ENCODE peak calls at places on chromosomes 3 and 15, in six cellular contexts. A, F, V, Z, H and G are unnamed samples.
A peak's percentile ranks its signal among the peaks of the same experiment; 100 is the strongest.

GRCh38 chr3:133733226-133733625 is 13.0 kb upstream of the TF start:
- DNase-seq in H (no peak), Z (peak; percentile 18), A (no peak), F (no peak), V (no peak), G (no peak)

GRCh38 chr3:183381673-183382072 is 46.7 kb downstream of the MCF2L2 start:
- DNase-seq in A (no peak), H (no peak), F (no peak), V (no peak), Z (no peak), G (no peak)

GRCh38 chr3:65703026-65703425 is 335.7 kb downstream of the MAGI1 start:
- DNase-seq in H (no peak), V (no peak), F (no peak), A (no peak), Z (no peak), G (no peak)

GRCh38 chr15:52808441-52808840 is 18.3 kb upstream of the ONECUT1 start:
- DNase-seq in V (no peak), F (no peak), A (no peak), Z (no peak), H (no peak), G (no peak)

GRCh38 chr3:14925729-14926591 is 21.4 kb upstream of the NR2C2 start:
- DNase-seq in H (peak; percentile 60), A (no peak), Z (no peak), V (peak; percentile 66), F (no peak), G (no peak)

GRCh38 chr15:44532689-44533088 is 4.3 kb upstream of the EIF3J start:
- DNase-seq in F (no peak), V (no peak), H (no peak), A (no peak), Z (no peak), G (no peak)

GRCh38 chr3:396293-396692 is 199.7 kb downstream of the CHL1 start:
- DNase-seq in F (no peak), H (no peak), V (no peak), A (no peak), Z (no peak), G (no peak)

GRCh38 chr15:82832601-82833209 is 23.3 kb downstream of the WHAMM start:
- DNase-seq in V (peak; percentile 64), Z (no peak), A (no peak), H (peak; percentile 45), F (no peak), G (no peak)

GRCh38 chr3:148604270-148605085 is 93.2 kb upstream of the AGTR1 start:
- DNase-seq in F (no peak), Z (no peak), V (no peak), A (no peak), H (no peak), G (peak; percentile 81)

GRCh38 chr3:166510382-166510781 is 673.2 kb upstream of the BCHE start:
- DNase-seq in Z (no peak), A (no peak), H (no peak), V (no peak), F (no peak), G (no peak)

GRCh38 chr3:65927576-65927975 is 111.1 kb downstream of the MAGI1 start:
- DNase-seq in V (no peak), H (no peak), F (peak; percentile 51), A (no peak), Z (no peak), G (no peak)

GRCh38 chr3:57256844-57257243 is 29.3 kb downstream of the APPL1 start:
- DNase-seq in F (no peak), H (no peak), A (no peak), V (no peak), Z (no peak), G (no peak)
- H3K36me3 ChIP-seq in F (peaks cover 84% of the 10 kb centered on the region), H (peaks cover 3% of the 10 kb centered on the region), A (no peaks in the 10 kb centered on the region), V (peaks cover 28% of the 10 kb centered on the region), Z (peaks cover 30% of the 10 kb centered on the region), G (peaks cover 66% of the 10 kb centered on the region)

GRCh38 chr3:52240886-52241244 is 1.9 kb upstream of the TWF2 start:
- DNase-seq in V (no peak), Z (no peak), F (no peak), H (no peak), A (no peak), G (no peak)

GRCh38 chr3:52237659-52238172 is 1.2 kb downstream of the TWF2 start:
- DNase-seq in Z (peak; percentile 85), A (peak; percentile 74), H (peak; percentile 61), V (peak; percentile 51), F (peak; percentile 83), G (peak; percentile 94)

GRCh38 chr3:52238193-52238760 is 681 bp downstream of the TWF2 start:
- DNase-seq in V (no peak), F (no peak), H (peak; percentile 33), Z (no peak), A (no peak), G (peak; percentile 58)

GRCh38 chr3:52240059-52240885 is 1.3 kb upstream of the TWF2 start:
- DNase-seq in Z (peak; percentile 78), A (no peak), F (no peak), V (peak; percentile 67), H (no peak), G (peak; percentile 83)

GRCh38 chr3:52238761-52239701 is at the start of gene TWF2:
- DNase-seq in H (peak; percentile 82), V (peak; percentile 31), F (peak; percentile 81), A (peak; percentile 66), Z (peak; percentile 76), G (peak; percentile 86)
- TF ChIP-seq POLR2A in H (peak; percentile 87), V (peak; percentile 79), F (no peak), A (peak; percentile 88), Z (peak; percentile 64), G (peak; percentile 43)

GRCh38 chr3:146130881-146131371 is 30.1 kb downstream of the PLOD2 start:
- DNase-seq in A (no peak), V (no peak), Z (no peak), F (no peak), H (no peak), G (no peak)
- H3K36me3 ChIP-seq in A (no peaks in the 10 kb centered on the region), V (no peaks in the 10 kb centered on the region), Z (no peaks in the 10 kb centered on the region), F (no peaks in the 10 kb centered on the region), H (no peaks in the 10 kb centered on the region), G (no peaks in the 10 kb centered on the region)

GRCh38 chr3:51966486-51966885 is 768 bp downstream of the PCBP4 start:
- DNase-seq in H (no peak), A (no peak), V (no peak), Z (no peak), F (no peak), G (no peak)

GRCh38 chr3:51966941-51967383 is 292 bp downstream of the PCBP4 start:
- DNase-seq in H (no peak), F (no peak), Z (no peak), V (no peak), A (no peak), G (no peak)

GRCh38 chr3:51968175-51968681 is 974 bp upstream of the PCBP4 start:
- DNase-seq in A (no peak), V (no peak), H (no peak), F (no peak), Z (no peak), G (no peak)

GRCh38 chr3:51968883-51969674 is 1.8 kb upstream of the PCBP4 start:
- DNase-seq in V (no peak), H (no peak), F (no peak), A (no peak), Z (no peak), G (no peak)

GRCh38 chr3:51967384-51968174 is at the start of gene PCBP4:
- DNase-seq in F (peak; percentile 74), Z (peak; percentile 84), V (no peak), A (peak; percentile 69), H (peak; percentile 45), G (no peak)
- TF ChIP-seq POLR2A in F (no peak), Z (peak; percentile 57), V (peak; percentile 35), A (peak; percentile 46), H (no peak), G (peak; percentile 42)

GRCh38 chr15:96331942-96332853 is 1.7 kb downstream of the NR2F2 start:
- DNase-seq in F (no peak), H (peak; percentile 40), A (no peak), V (no peak), Z (peak; percentile 75), G (no peak)
- H3K36me3 ChIP-seq in F (peaks cover 28% of the 10 kb centered on the region), H (peaks cover 33% of the 10 kb centered on the region), A (no peaks in the 10 kb centered on the region), V (peaks cover 36% of the 10 kb centered on the region), Z (no peaks in the 10 kb centered on the region), G (peaks cover 13% of the 10 kb centered on the region)

GRCh38 chr15:64894395-64895056 is 17.2 kb upstream of the ANKDD1A start:
- DNase-seq in A (peak; percentile 11), Z (no peak), F (peak; percentile 61), H (no peak), V (no peak), G (peak; percentile 77)
- TF ChIP-seq POLR2A in A (no peak), Z (no peak), F (no peak), H (no peak), V (no peak), G (no peak)

DNA sequence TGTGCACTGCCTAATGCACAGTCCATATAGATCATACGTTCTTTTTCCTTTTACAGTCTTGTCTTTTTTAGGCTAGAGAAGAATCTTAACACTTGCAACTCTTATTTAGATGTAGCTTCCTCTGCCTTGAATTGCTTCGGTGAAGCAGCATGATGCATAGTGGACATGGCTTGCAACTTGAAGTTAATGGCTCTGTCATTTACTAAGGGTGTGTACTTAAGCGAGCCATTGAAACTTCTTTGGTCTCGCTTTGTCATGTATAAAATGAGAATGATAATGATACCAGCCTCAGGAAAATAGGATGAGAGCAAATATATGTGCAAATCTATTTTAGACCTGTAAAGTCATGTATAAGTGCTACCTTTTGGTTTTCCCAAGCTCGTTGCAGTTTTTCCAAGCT is 147.4 kb downstream of the GHSR start:
- DNase-seq in Z (no peak), F (no peak), V (no peak), H (no peak), A (no peak), G (no peak)
- H3K36me3 ChIP-seq in Z (peaks cover 8% of the 10 kb centered on the region), F (peaks cover 49% of the 10 kb centered on the region), V (peaks cover 5% of the 10 kb centered on the region), H (peaks cover 28% of the 10 kb centered on the region), A (no peaks in the 10 kb centered on the region), G (peaks cover 38% of the 10 kb centered on the region)

DNA sequence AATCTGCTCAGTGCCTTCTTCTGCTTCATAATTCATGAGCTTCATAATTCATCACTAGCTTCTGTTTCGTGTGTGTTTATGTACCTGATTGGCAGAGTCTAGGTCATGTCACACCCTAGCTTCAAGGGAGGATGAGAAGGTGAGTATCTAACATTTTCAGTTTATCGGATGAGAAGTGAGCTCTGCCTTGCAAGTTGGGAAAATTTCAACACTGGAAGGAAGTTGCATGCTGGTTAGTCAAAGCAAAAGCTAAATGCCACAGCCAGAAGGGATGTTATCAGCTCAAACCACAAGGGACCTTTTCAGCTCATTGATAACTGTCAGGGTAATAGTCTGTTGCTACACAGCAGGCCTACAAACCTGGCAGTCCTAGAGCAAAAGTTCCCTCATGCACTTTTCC is 7.3 kb upstream of the TNFSF10 start:
- DNase-seq in H (peak; percentile 27), F (no peak), V (no peak), A (no peak), Z (no peak), G (no peak)
- TF ChIP-seq POLR2A in H (no peak), F (no peak), V (no peak), A (no peak), Z (no peak), G (no peak)

GRCh38 chr3:121431717-121432517 is 113.9 kb downstream of the POLQ start:
- DNase-seq in V (no peak), H (peak; percentile 79), F (no peak), A (peak; percentile 4), Z (peak; percentile 35), G (no peak)
- H3K36me3 ChIP-seq in V (peaks cover 39% of the 10 kb centered on the region), H (no peaks in the 10 kb centered on the region), F (no peaks in the 10 kb centered on the region), A (no peaks in the 10 kb centered on the region), Z (no peaks in the 10 kb centered on the region), G (no peaks in the 10 kb centered on the region)